ENCODE peak calls at places on chromosomes 6 and 20, in five cellular contexts. W is NT2/D1, K is H1, Q is HepG2, R is GM12878. E is an unnamed sample.

GRCh38 chr20:35320396-35321126 is 28.3 kb upstream of the FAM83C start:
- DNase-seq in W (no peak), K (no peak), Q (peak; percentile 85), R (no peak), E (no peak)

GRCh38 chr20:23881371-23881770 is 1.8 kb upstream of the CST5 start:
- DNase-seq in W (no peak), K (no peak), Q (no peak), R (no peak), E (no peak)

GRCh38 chr6:29531668-29532067 is 27.9 kb downstream of the UBD start:
- DNase-seq in W (no peak), K (peak; percentile 36), Q (no peak), R (no peak), E (no peak)

GRCh38 chr6:13286185-13286584 is 42.2 kb downstream of the TBC1D7 start:
- DNase-seq in W (no peak), K (no peak), Q (no peak), R (no peak), E (no peak)

GRCh38 chr20:3068986-3069900 is 2.2 kb upstream of the OXT start:
- DNase-seq in W (no peak), K (no peak), Q (peak; percentile 55), R (no peak), E (no peak)

GRCh38 chr20:62808211-62808865 is 3.7 kb downstream of the OGFR start:
- DNase-seq in W (peak; percentile 62), K (peak; percentile 97), Q (peak; percentile 66), R (no peak), E (peak; percentile 78)

GRCh38 chr6:56270812-56271441 is 23.5 kb upstream of the COL21A1 start:
- DNase-seq in W (no peak), K (no peak), Q (no peak), R (no peak), E (no peak)

GRCh38 chr20:46970937-46971630 is 76.4 kb downstream of the EYA2 start:
- DNase-seq in W (peak; percentile 80), K (no peak), Q (peak; percentile 21), R (no peak), E (peak; percentile 63)

GRCh38 chr20:18057106-18057993 is at the start of gene OVOL2:
- DNase-seq in W (no peak), K (peak; percentile 90), Q (no peak), R (no peak), E (no peak)

GRCh38 chr20:4875578-4876067 is 125.7 kb downstream of the SLC23A2 start:
- DNase-seq in W (no peak), K (no peak), Q (no peak), R (peak; percentile 58), E (no peak)

GRCh38 chr20:9756660-9757059 is 82.2 kb downstream of the PAK5 start:
- DNase-seq in W (no peak), K (no peak), Q (no peak), R (no peak), E (no peak)

DNA sequence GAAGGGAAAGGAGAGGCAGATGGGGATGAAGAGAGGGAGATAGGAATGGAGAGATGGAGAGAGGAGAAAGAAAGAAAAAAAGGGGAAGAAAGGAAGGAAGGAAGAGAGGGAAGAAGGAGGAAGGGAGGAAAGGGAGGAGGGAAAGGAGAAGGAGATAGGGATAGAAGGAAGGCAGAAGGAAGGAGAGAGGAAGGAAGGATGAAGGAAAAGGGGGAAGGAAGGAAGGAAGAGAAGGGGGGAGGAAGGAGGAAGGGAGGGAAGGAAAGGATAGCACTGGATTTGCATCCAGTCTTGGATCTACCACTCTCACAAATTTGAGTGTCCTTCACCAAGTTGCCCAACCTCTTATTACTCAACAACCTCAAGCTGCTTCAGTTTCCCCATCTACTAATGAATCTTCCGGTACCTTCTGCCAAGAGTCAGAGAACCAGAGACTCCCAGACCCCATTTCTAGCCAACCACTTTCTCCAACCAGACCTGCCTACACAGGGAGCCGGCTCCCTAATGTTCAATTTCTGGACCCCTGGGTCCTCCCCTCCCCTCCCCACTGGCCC is 79.7 kb upstream of the FOXP4 start:
- DNase-seq in W (no peak), K (no peak), Q (no peak), R (no peak), E (no peak)
- TF ChIP-seq SUZ12 in W (no peak), K (no peak), Q (no peak), R (no peak), E (no peak)

DNA sequence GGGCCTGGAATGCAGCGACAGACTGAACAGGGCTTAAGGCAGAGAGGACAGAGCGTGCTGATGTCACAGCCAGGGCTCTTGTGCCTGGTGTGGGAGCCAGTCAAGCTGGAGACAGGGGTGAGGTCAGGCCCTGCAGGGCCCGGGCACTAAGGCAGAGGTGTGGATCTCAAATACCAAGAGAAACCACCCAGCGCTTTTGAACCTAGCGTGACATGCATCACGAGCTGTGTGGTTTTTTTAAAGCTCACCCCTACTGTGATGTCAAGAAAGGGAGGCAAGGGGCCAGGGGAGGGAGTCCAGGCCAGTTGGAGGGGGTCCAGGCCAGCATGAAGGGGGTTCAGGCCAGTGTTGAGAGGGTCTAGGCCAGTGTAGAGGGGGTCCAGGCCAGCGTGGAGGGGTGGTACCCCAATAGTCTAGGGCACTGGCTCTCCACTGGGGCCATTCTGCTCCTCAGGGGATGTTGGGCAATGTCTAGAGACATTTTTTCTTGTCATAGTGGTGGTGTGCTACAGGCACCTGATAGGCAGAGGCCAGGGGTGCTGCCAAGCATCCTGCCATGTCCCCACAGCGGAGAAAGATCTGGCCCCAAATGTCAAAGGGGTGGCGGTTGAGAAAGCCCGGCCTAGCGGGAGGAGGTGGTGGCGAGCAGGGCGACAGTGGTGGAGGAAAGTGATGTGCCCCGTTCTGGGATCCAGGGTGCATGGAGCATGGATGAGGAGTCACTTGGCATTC is 42.6 kb downstream of the RBM38 start:
- DNase-seq in W (no peak), K (no peak), Q (no peak), R (no peak), E (no peak)
- TF ChIP-seq SUZ12 in W (no peak), K (no peak), Q (no peak), R (no peak), E (no peak)

GRCh38 chr6:135268263-135268662 is 87.2 kb downstream of the MYB start:
- DNase-seq in W (no peak), K (peak; percentile 4), Q (no peak), R (no peak), E (no peak)

GRCh38 chr6:135268740-135269139 is 87.6 kb downstream of the MYB start:
- DNase-seq in W (no peak), K (peak; percentile 3), Q (no peak), R (no peak), E (no peak)

GRCh38 chr6:135271626-135272025 is 90.5 kb downstream of the MYB start:
- DNase-seq in W (no peak), K (peak; percentile 47), Q (no peak), R (no peak), E (no peak)

GRCh38 chr6:135270676-135271536 is 89.8 kb downstream of the MYB start:
- DNase-seq in W (no peak), K (peak; percentile 73), Q (no peak), R (no peak), E (no peak)

GRCh38 chr6:135269399-135270005 is 88.4 kb downstream of the MYB start:
- DNase-seq in W (no peak), K (peak; percentile 24), Q (no peak), R (no peak), E (no peak)
- TF ChIP-seq SUZ12 in W (no peak), K (no peak), Q (no peak), R (no peak), E (no peak)

GRCh38 chr6:169081264-169081663 is 172.4 kb downstream of the THBS2 start:
- DNase-seq in W (no peak), K (no peak), Q (no peak), R (no peak), E (no peak)
- TF ChIP-seq SUZ12 in W (no peak), K (no peak), Q (no peak), R (no peak), E (no peak)

GRCh38 chr6:83068628-83069027 is 1.2 kb downstream of the DOP1A start:
- DNase-seq in W (no peak), K (no peak), Q (no peak), R (no peak), E (no peak)

GRCh38 chr6:83071023-83071422 is 3.6 kb downstream of the DOP1A start:
- DNase-seq in W (no peak), K (no peak), Q (no peak), R (peak; percentile 60), E (no peak)

GRCh38 chr6:83069633-83070032 is 2.2 kb downstream of the DOP1A start:
- DNase-seq in W (no peak), K (no peak), Q (no peak), R (no peak), E (no peak)

GRCh38 chr6:83071707-83072106 is 4.2 kb downstream of the DOP1A start:
- DNase-seq in W (no peak), K (no peak), Q (no peak), R (no peak), E (no peak)

GRCh38 chr6:83073620-83074019 is 6.1 kb downstream of the DOP1A start:
- DNase-seq in W (no peak), K (no peak), Q (no peak), R (no peak), E (no peak)
- TF ChIP-seq SUZ12 in W (no peak), K (no peak), Q (no peak), R (no peak), E (no peak)

GRCh38 chr6:82331031-82331773 is 32.4 kb upstream of the TPBG start:
- DNase-seq in W (no peak), K (no peak), Q (no peak), R (no peak), E (peak; percentile 6)

GRCh38 chr6:82333781-82334180 is 29.8 kb upstream of the TPBG start:
- DNase-seq in W (no peak), K (no peak), Q (no peak), R (no peak), E (no peak)

GRCh38 chr6:82330171-82330804 is 33.3 kb upstream of the TPBG start:
- DNase-seq in W (no peak), K (no peak), Q (no peak), R (no peak), E (no peak)
- TF ChIP-seq SUZ12 in W (no peak), K (no peak), Q (no peak), R (no peak), E (no peak)

E was measured in HEK293T.